ENCODE peak calls at places on chromosomes 4 and X, in four cellular contexts. One of them, this sample, is unnamed.

GRCh38 chr4:79848329-79848728 is 224.7 kb downstream of the ANTXR2 start:
- DNase-seq in H1: no peak
- DNase-seq in H9: no peak
- DNase-seq in IMR-90: no peak
- DNase-seq in this sample: no peak

GRCh38 chr4:183478123-183478522 is 26.7 kb upstream of the ING2 start:
- DNase-seq in H9: no peak
- DNase-seq in IMR-90: no peak
- DNase-seq in H1: no peak
- DNase-seq in this sample: no peak

GRCh38 chrX:25020391-25021131 is 4.8 kb upstream of the ARX start:
- DNase-seq in IMR-90: no peak
- DNase-seq in H1: peak; percentile 80
- DNase-seq in H9: peak; percentile 83
- DNase-seq in this sample: peak; percentile 52

GRCh38 chrX:129622757-129623301 is 31.9 kb downstream of the APLN start:
- DNase-seq in H1: no peak
- DNase-seq in IMR-90: peak; percentile 57
- DNase-seq in H9: peak; percentile 72
- DNase-seq in this sample: peak; percentile 91

GRCh38 chr4:138414202-138414601 is 172.1 kb upstream of the SLC7A11 start:
- DNase-seq in IMR-90: no peak
- DNase-seq in H1: no peak
- DNase-seq in H9: no peak
- DNase-seq in this sample: no peak

GRCh38 chr4:184747034-184747830 is 13.3 kb upstream of the CENPU start:
- DNase-seq in H9: peak; percentile 55
- DNase-seq in H1: no peak
- DNase-seq in IMR-90: no peak
- DNase-seq in this sample: peak; percentile 42

GRCh38 chr4:83503974-83504373 is 19.1 kb upstream of the ABRAXAS1 start:
- DNase-seq in IMR-90: no peak
- DNase-seq in H9: no peak
- DNase-seq in H1: no peak
- DNase-seq in this sample: no peak

GRCh38 chr4:7705062-7705461 is 234.6 kb downstream of the AFAP1 start:
- DNase-seq in H9: peak; percentile 69
- DNase-seq in IMR-90: no peak
- DNase-seq in H1: no peak
- DNase-seq in this sample: peak; percentile 69

GRCh38 chrX:20205927-20206708 is 60.6 kb downstream of the RPS6KA3 start:
- DNase-seq in H9: no peak
- DNase-seq in H1: no peak
- DNase-seq in IMR-90: no peak
- DNase-seq in this sample: no peak

GRCh38 chr4:19382993-19383392 is 868.7 kb upstream of the SLIT2 start:
- DNase-seq in H1: no peak
- DNase-seq in IMR-90: peak; percentile 37
- DNase-seq in H9: no peak
- DNase-seq in this sample: no peak

GRCh38 chr4:125266901-125267601 is 47.7 kb upstream of the FAT4 start:
- DNase-seq in IMR-90: peak; percentile 87
- DNase-seq in H1: no peak
- DNase-seq in H9: no peak
- DNase-seq in this sample: no peak

GRCh38 chr4:147339116-147339515 is 141.8 kb upstream of the EDNRA start:
- DNase-seq in IMR-90: peak; percentile 36
- DNase-seq in H9: no peak
- DNase-seq in H1: no peak
- DNase-seq in this sample: no peak

GRCh38 chrX:50281253-50281652 is 76.7 kb downstream of the CCNB3 start:
- DNase-seq in H9: no peak
- DNase-seq in H1: no peak
- DNase-seq in IMR-90: no peak
- DNase-seq in this sample: no peak

GRCh38 chrX:7110821-7111276 is 36.7 kb upstream of the STS start:
- DNase-seq in H9: no peak
- DNase-seq in H1: no peak
- DNase-seq in IMR-90: no peak
- DNase-seq in this sample: peak; percentile 67

GRCh38 chr4:175435437-175435836 is 376.6 kb downstream of the GPM6A start:
- DNase-seq in H9: no peak
- DNase-seq in H1: no peak
- DNase-seq in IMR-90: peak; percentile 47
- DNase-seq in this sample: peak; percentile 51

GRCh38 chr4:110610940-110611785 is 11.7 kb downstream of the PITX2 start:
- DNase-seq in IMR-90: no peak
- DNase-seq in H1: no peak
- DNase-seq in H9: no peak
- DNase-seq in this sample: peak; percentile 47

GRCh38 chr4:6148506-6149205 is 51.7 kb downstream of the JAKMIP1 start:
- DNase-seq in IMR-90: no peak
- DNase-seq in H1: no peak
- DNase-seq in H9: no peak
- DNase-seq in this sample: no peak

GRCh38 chrX:103831342-103831802 is 685 bp downstream of the RAB9B start:
- DNase-seq in H1: no peak
- DNase-seq in IMR-90: no peak
- DNase-seq in H9: no peak
- DNase-seq in this sample: no peak

GRCh38 chrX:3435057-3435456 is 88.6 kb upstream of the MXRA5 start:
- DNase-seq in H1: no peak
- DNase-seq in H9: no peak
- DNase-seq in IMR-90: no peak
- DNase-seq in this sample: no peak

GRCh38 chrX:3442685-3443084 is 96.2 kb upstream of the MXRA5 start:
- DNase-seq in IMR-90: no peak
- DNase-seq in H9: no peak
- DNase-seq in H1: no peak
- DNase-seq in this sample: no peak

GRCh38 chrX:3443186-3443585 is 96.7 kb upstream of the MXRA5 start:
- DNase-seq in H9: no peak
- DNase-seq in H1: no peak
- DNase-seq in IMR-90: no peak
- DNase-seq in this sample: peak; percentile 66

DNA sequence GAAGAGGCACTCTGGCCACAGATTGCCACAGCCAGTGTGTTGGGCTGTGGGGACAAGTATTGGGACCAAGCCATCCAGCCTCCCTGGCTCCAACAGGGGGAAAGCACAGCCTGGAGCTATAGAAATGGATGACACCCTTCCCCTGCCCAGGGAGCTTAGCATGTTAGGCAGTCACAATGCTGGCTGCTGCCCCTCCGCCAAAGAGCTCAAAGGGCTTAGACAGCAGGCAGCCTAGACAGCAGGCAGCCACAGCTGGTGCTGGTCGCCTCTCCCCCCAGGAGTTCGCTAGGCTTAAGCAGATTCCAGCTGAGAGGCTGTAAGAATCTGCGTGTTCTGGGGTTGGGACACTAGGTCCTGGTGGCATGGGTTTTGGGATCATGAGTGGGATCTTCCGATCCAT is 94.5 kb upstream of the MXRA5 start:
- DNase-seq in H1: no peak
- DNase-seq in IMR-90: no peak
- DNase-seq in H9: no peak
- DNase-seq in this sample: no peak
- H4K5ac ChIP-seq in H1: no peak overlapping the region
- H4K5ac ChIP-seq in IMR-90: no peak overlapping the region
- H4K5ac ChIP-seq in H9: no peak overlapping the region
- H4K5ac ChIP-seq in this sample: no peak overlapping the region

GRCh38 chrX:16119353-16120220 is 3.8 kb upstream of the GRPR start:
- DNase-seq in IMR-90: no peak
- DNase-seq in H1: no peak
- DNase-seq in H9: no peak
- DNase-seq in this sample: no peak

GRCh38 chrX:16124201-16124600 is 836 bp downstream of the GRPR start:
- DNase-seq in H1: no peak
- DNase-seq in H9: no peak
- DNase-seq in IMR-90: no peak
- DNase-seq in this sample: no peak

GRCh38 chrX:16120431-16120830 is 2.9 kb upstream of the GRPR start:
- DNase-seq in IMR-90: no peak
- DNase-seq in H1: no peak
- DNase-seq in H9: no peak
- DNase-seq in this sample: no peak

GRCh38 chrX:16125520-16126149 is 2.3 kb downstream of the GRPR start:
- DNase-seq in H1: no peak
- DNase-seq in IMR-90: no peak
- DNase-seq in H9: no peak
- DNase-seq in this sample: no peak

GRCh38 chrX:16123222-16123786 is at the start of gene GRPR:
- DNase-seq in H9: peak; percentile 95
- DNase-seq in IMR-90: peak; percentile 92
- DNase-seq in H1: peak; percentile 72
- DNase-seq in this sample: peak; percentile 93
- H3K9ac ChIP-seq in H9: peak within 1 kb of the TSS; percentile 79
- H3K9ac ChIP-seq in IMR-90: no peak within 1 kb of the TSS
- H3K9ac ChIP-seq in H1: no peak within 1 kb of the TSS
- H3K9ac ChIP-seq in this sample: peak within 1 kb of the TSS; percentile 67

GRCh38 chrX:5295004-5295403 is 933.7 kb downstream of the NLGN4X start:
- DNase-seq in H9: no peak
- DNase-seq in H1: no peak
- DNase-seq in IMR-90: no peak
- DNase-seq in this sample: no peak
- H4K5ac ChIP-seq in H9: no peak overlapping the region
- H4K5ac ChIP-seq in H1: no peak overlapping the region
- H4K5ac ChIP-seq in IMR-90: no peak overlapping the region
- H4K5ac ChIP-seq in this sample: no peak overlapping the region

GRCh38 chr4:68148795-68149685 is 19.4 kb upstream of the TMPRSS11F start:
- DNase-seq in H9: no peak
- DNase-seq in IMR-90: no peak
- DNase-seq in H1: no peak
- DNase-seq in this sample: no peak

GRCh38 chr4:68147079-68147478 is 17.4 kb upstream of the TMPRSS11F start:
- DNase-seq in H9: no peak
- DNase-seq in H1: no peak
- DNase-seq in IMR-90: no peak
- DNase-seq in this sample: no peak

GRCh38 chr4:68152411-68152810 is 22.7 kb upstream of the TMPRSS11F start:
- DNase-seq in H9: no peak
- DNase-seq in IMR-90: no peak
- DNase-seq in H1: no peak
- DNase-seq in this sample: peak; percentile 36
- H3K9ac ChIP-seq in H9: no peak overlapping the region
- H3K9ac ChIP-seq in IMR-90: no peak overlapping the region
- H3K9ac ChIP-seq in H1: no peak overlapping the region
- H3K9ac ChIP-seq in this sample: no peak overlapping the region

DNA sequence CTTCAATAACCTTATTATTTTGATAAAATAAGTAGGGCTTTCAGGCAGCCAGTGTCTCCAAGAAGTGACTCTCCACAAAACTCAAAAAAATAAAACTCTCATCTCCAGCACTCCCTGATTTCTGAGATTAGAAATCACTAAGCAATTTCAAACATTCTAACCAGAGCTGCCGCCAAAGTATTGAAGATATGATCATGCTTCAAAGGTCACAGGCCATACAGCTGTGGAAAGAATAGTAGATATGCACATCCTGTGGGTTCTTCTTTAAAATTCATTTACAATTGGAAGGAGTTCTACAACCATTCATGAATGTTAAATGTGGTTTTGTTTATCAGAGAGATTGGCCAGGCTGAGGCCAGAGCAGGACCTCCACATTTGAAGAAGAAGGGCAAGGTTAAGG is 56.2 kb downstream of the USP38 start:
- DNase-seq in H9: no peak
- DNase-seq in H1: no peak
- DNase-seq in IMR-90: peak; percentile 22
- DNase-seq in this sample: no peak
- H4K5ac ChIP-seq in H9: no peak overlapping the region
- H4K5ac ChIP-seq in H1: no peak overlapping the region
- H4K5ac ChIP-seq in IMR-90: peak overlapping the region; percentile 72
- H4K5ac ChIP-seq in this sample: no peak overlapping the region